ENCODE peak calls at places on chromosome 3, in seven cellular contexts. D is tibial nerve, A is IMR-90, U is SK-N-SH, Q is tibial artery, K is body of pancreas, Y is MM.1S. C is an unnamed sample.

GRCh38 chr3:16211176-16211904 is 36.9 kb downstream of the GALNT15 start:
- DNase-seq in Q (no peak), K (no peak), U (no peak), D (no peak), A (peak; percentile 19), Y (no peak), C (no peak)

GRCh38 chr3:194330579-194330978 is 20.5 kb downstream of the CPN2 start:
- DNase-seq in U (peak; percentile 56), D (no peak), Y (no peak), Q (no peak), A (peak; percentile 75), K (peak; percentile 52), C (no peak)

GRCh38 chr3:23590874-23591273 is 214.9 kb upstream of the UBE2E1 start:
- DNase-seq in A (no peak), U (peak; percentile 46), D (no peak), Y (no peak), Q (no peak), K (no peak), C (no peak)

GRCh38 chr3:31733234-31733667 is 200.5 kb downstream of the STT3B start:
- DNase-seq in D (peak; percentile 9), Q (no peak), Y (no peak), K (peak; percentile 69), U (peak; percentile 25), A (no peak), C (no peak)

GRCh38 chr3:156677120-156677479 is 2.7 kb downstream of the TIPARP start:
- DNase-seq in D (no peak), K (no peak), Q (no peak), Y (no peak), U (no peak), A (no peak), C (no peak)

GRCh38 chr3:133953297-133953696 is 57.6 kb upstream of the RAB6B start:
- DNase-seq in Y (no peak), D (no peak), Q (no peak), U (no peak), K (no peak), A (no peak), C (no peak)

GRCh38 chr3:5016218-5017161 is 37.3 kb downstream of the BHLHE40 start:
- DNase-seq in Q (no peak), D (no peak), A (peak; percentile 80), K (peak; percentile 46), Y (no peak), U (no peak), C (no peak)

GRCh38 chr3:46971742-46972141 is 4.8 kb downstream of the CCDC12 start:
- DNase-seq in Y (peak; percentile 41), U (no peak), A (no peak), D (no peak), Q (no peak), K (no peak), C (no peak)

GRCh38 chr3:195106418-195106906 is 164.5 kb downstream of the XXYLT1 start:
- DNase-seq in Y (peak; percentile 64), U (peak; percentile 94), K (peak; percentile 54), Q (peak; percentile 70), A (peak; percentile 52), D (peak; percentile 46), C (peak; percentile 85)

GRCh38 chr3:128492353-128493220 is at the start of gene GATA2:
- DNase-seq in U (no peak), D (no peak), A (no peak), Q (peak; percentile 63), Y (no peak), K (peak; percentile 70), C (peak; percentile 66)

GRCh38 chr3:112685435-112685834 is 44.5 kb upstream of the CCDC80 start:
- DNase-seq in A (peak; percentile 96), Y (no peak), Q (no peak), U (peak; percentile 35), D (no peak), K (no peak), C (no peak)

GRCh38 chr3:198113219-198114053 is 153.4 kb downstream of the LMLN start:
- DNase-seq in K (no peak), Q (no peak), D (no peak), A (no peak), U (peak; percentile 58), Y (no peak), C (no peak)

GRCh38 chr3:198108756-198109155 is 148.7 kb downstream of the LMLN start:
- DNase-seq in Y (no peak), D (no peak), K (no peak), U (no peak), A (no peak), Q (no peak), C (no peak)

GRCh38 chr3:198107840-198108734 is 148.1 kb downstream of the LMLN start:
- DNase-seq in Y (no peak), U (no peak), A (peak; percentile 11), Q (no peak), D (no peak), K (no peak), C (no peak)

GRCh38 chr3:198112031-198112430 is 152.0 kb downstream of the LMLN start:
- DNase-seq in A (no peak), D (no peak), Y (no peak), U (no peak), K (no peak), Q (no peak), C (no peak)

DNA sequence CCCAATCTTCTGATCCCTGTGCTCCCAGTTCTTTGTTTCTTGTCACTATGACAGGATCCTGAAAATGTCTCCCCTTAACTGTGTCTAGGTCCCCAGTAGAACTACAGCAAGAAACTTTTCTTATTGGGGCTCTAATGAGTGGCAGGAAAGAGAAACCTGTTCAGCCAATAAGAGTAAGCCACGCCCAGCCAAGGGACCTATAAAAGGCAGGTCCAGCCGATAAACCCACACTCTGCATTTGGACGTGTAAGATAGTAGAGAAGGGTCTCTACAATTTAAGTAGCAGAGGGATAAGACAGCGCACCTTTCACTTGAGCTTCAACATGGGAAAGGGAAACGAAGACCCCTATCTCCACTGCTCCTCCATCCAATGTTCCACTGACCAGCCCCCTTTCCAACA is 149.9 kb downstream of the LMLN start:
- DNase-seq in U (no peak), A (no peak), D (no peak), Q (no peak), K (no peak), Y (no peak), C (no peak)
- H3K27me3 ChIP-seq in U (peaks cover 56% of the 10 kb centered on the region), A (peaks cover 50% of the 10 kb centered on the region), D (peaks cover 73% of the 10 kb centered on the region), Q (no peaks in the 10 kb centered on the region), K (no peaks in the 10 kb centered on the region), Y (no peaks in the 10 kb centered on the region), C (peaks cover 74% of the 10 kb centered on the region)

GRCh38 chr3:186519021-186519658 is 25.0 kb downstream of the CRYGS start:
- DNase-seq in Q (no peak), U (no peak), K (no peak), Y (no peak), D (no peak), A (no peak), C (no peak)

GRCh38 chr3:186523022-186523421 is 21.2 kb downstream of the CRYGS start:
- DNase-seq in Y (no peak), Q (no peak), U (no peak), D (no peak), A (no peak), K (no peak), C (no peak)

GRCh38 chr3:186523434-186523833 is 20.7 kb downstream of the CRYGS start:
- DNase-seq in Q (no peak), Y (no peak), K (no peak), D (no peak), A (no peak), U (no peak), C (no peak)

GRCh38 chr3:186520957-186521842 is 23.0 kb downstream of the CRYGS start:
- DNase-seq in K (no peak), U (no peak), Q (no peak), D (no peak), A (no peak), Y (no peak), C (no peak)

DNA sequence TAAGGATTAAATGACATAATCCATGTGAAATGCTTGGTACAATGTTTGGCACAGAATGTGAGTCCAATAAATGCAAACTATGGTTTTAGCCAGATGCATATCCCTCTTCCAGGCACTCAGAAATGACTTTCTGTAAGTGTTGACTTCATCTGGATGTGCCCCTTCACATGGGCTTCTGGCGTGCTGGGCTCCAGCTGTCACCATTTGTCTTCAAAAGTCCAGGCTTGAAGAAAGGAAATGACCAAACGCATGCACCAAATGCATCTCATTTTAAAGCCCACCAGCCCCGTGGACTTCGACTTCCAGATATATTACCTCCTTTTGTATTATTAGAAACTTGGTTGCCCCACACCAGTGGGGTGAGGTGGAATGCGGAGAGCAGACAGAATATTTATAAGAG is 23.7 kb downstream of the CRYGS start:
- DNase-seq in A (no peak), K (no peak), Y (no peak), D (no peak), U (no peak), Q (no peak), C (no peak)
- H3K27me3 ChIP-seq in A (peaks cover 17% of the 10 kb centered on the region), K (no peaks in the 10 kb centered on the region), Y (no peaks in the 10 kb centered on the region), D (no peaks in the 10 kb centered on the region), U (no peaks in the 10 kb centered on the region), Q (no peaks in the 10 kb centered on the region), C (no peaks in the 10 kb centered on the region)

DNA sequence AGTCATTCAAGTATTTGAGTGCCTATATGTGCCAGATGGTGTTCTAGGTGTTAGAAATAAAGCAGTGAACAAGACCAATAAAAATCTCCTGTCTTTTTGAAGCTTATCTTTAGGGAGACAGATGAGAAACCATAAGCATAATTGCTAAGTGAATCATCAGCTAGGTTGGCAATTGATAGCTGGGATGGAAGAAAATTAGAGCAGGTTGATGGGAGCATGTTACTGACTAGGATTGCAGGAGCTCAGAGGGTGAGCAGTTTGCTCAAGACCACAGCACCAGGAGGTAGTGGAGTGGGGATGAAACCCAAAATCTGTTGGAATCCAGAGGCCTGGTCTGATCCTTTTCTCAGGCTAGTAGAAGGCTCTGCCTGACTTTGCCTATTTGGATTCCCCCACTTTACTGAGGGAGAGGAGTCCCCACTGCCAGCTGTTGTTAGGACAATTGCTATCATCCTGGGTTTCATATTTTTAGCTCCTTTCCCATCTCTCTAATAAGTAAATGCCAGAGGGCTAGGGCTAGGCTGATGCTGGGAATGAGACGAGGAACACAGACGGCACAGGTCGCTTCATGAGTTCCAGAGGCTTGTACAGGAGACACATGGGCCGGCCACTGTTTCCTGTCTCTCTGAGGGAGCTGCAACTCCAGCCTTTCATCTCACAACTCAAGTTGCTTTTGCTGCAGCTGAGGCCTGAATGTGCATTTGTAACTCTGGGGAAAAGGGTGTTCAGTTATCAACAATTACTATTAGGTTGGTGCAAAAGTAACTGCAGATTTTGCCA is 102.9 kb downstream of the CACNA1D start:
- DNase-seq in U (peak; percentile 17), D (no peak), Y (no peak), Q (no peak), A (no peak), K (no peak), C (no peak)
- H3K27me3 ChIP-seq in U (no peaks in the 10 kb centered on the region), D (no peaks in the 10 kb centered on the region), Y (no peaks in the 10 kb centered on the region), Q (no peaks in the 10 kb centered on the region), A (no peaks in the 10 kb centered on the region), K (no peaks in the 10 kb centered on the region), C (no peaks in the 10 kb centered on the region)

DNA sequence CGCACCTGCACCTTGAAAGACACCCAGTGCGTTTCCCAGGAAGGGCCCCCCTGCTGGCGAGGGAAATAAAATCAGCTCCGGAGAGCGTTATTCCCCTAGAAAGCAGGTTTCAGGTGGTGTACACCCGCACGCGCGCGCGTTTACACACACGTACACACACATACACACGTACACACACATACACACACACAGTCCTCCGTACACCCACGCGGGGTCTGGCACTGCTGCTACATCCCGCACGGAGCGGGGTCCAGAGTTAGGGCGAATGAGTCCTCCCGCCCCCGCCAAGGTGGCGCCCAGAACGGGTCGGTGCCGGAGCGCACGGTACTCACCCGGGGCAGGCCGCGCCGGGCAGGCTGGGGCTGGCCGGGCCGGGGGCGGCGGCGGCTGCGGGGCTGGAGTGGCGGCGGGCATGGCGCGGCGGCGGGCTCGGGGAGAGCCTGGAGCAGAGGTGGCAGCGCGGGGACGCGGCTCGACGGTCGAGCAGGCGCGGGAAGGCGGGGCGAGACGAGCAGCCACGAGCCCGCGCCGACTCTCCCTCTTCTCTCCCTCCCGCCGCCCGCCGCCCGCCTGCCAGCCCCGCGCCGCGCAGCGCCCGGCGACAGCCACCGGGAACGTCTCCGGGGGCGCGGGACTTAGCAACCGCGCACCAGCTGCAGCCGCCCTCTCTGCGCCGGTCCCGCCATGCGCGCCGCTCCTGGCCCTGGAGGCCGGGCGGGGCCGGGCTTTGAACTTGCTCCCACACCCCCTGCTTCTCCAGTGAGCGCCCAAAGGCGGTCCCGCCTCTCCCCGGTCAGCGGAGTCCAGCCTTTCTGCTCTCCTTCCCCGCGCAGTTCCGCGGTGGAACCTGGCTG is at the start of gene DCLK3:
- DNase-seq in U (peak; percentile 84), Q (no peak), A (no peak), D (no peak), K (no peak), Y (no peak), C (no peak)
- H3K27me3 ChIP-seq in U (peaks cover 34% of the 10 kb centered on the region), Q (no peaks in the 10 kb centered on the region), A (peaks cover 41% of the 10 kb centered on the region), D (peaks cover 44% of the 10 kb centered on the region), K (no peaks in the 10 kb centered on the region), Y (no peaks in the 10 kb centered on the region), C (peaks cover 53% of the 10 kb centered on the region)